ENCODE peak calls at places on chromosome 2, in seven cellular contexts. L is type B pancreatic cell, W is epithelial cell of proximal tubule, J is mesothelial cell of epicardium, F is WERI-Rb-1, B is MM.1S, V is fibroblast of lung. Y is an unnamed sample.

GRCh38 chr2:170923799-170924198 is 5.3 kb upstream of the GORASP2 start:
- DNase-seq in L (no peak), W (no peak), J (no peak), F (no peak), B (no peak), V (no peak), Y (no peak)

GRCh38 chr2:2057125-2057721 is 273.9 kb downstream of the MYT1L start:
- DNase-seq in L (no peak), W (no peak), J (no peak), F (peak), B (peak), V (peak), Y (no peak)

GRCh38 chr2:200356794-200357472 is 50.4 kb downstream of the SPATS2L start:
- DNase-seq in L (no peak), W (no peak), J (no peak), F (no peak), B (no peak), V (peak), Y (no peak)

GRCh38 chr2:8608411-8608954 is 73.4 kb upstream of the ID2 start:
- DNase-seq in L (no peak), W (no peak), J (no peak), F (no peak), B (no peak), V (peak), Y (no peak)

GRCh38 chr2:33230133-33230618 is 246.3 kb upstream of the RASGRP3 start:
- DNase-seq in L (no peak), W (no peak), J (no peak), F (no peak), B (no peak), V (no peak), Y (no peak)

GRCh38 chr2:43634604-43635306 is 2.3 kb upstream of the PLEKHH2 start:
- DNase-seq in L (no peak), W (peak), J (no peak), F (no peak), B (no peak), V (peak), Y (no peak)

GRCh38 chr2:179313057-179313456 is 48.4 kb upstream of the SESTD1 start:
- DNase-seq in L (no peak), W (no peak), J (no peak), F (no peak), B (no peak), V (no peak), Y (no peak)

GRCh38 chr2:112004246-112004645 is 50.8 kb upstream of the TMEM87B start:
- DNase-seq in L (no peak), W (no peak), J (no peak), F (no peak), B (no peak), V (peak), Y (peak)

GRCh38 chr2:71620851-71621251 is 167.5 kb downstream of the DYSF start:
- DNase-seq in L (peak), W (no peak), J (peak), F (no peak), B (no peak), V (no peak), Y (no peak)

GRCh38 chr2:203989536-203989935 is 53.0 kb downstream of the ICOS start:
- DNase-seq in L (no peak), W (no peak), J (no peak), F (no peak), B (no peak), V (no peak), Y (no peak)

GRCh38 chr2:234386971-234387370 is 109.9 kb downstream of the ARL4C start:
- DNase-seq in L (no peak), W (no peak), J (no peak), F (no peak), B (no peak), V (no peak), Y (no peak)

GRCh38 chr2:70789304-70790078 is 952 bp downstream of the FIGLA start:
- DNase-seq in L (peak), W (no peak), J (peak), F (peak), B (peak), V (peak), Y (peak)

GRCh38 chr2:219404291-219404910 is 13.8 kb upstream of the DES start:
- DNase-seq in L (no peak), W (no peak), J (no peak), F (peak), B (no peak), V (no peak), Y (no peak)

GRCh38 chr2:5766621-5767020 is 74.4 kb downstream of the SOX11 start:
- DNase-seq in L (no peak), W (no peak), J (no peak), F (no peak), B (no peak), V (peak), Y (no peak)

GRCh38 chr2:175957845-175958244 is 44.2 kb downstream of the LNPK start:
- DNase-seq in L (no peak), W (no peak), J (no peak), F (no peak), B (no peak), V (no peak), Y (no peak)

GRCh38 chr2:16756831-16757644 is 91.4 kb upstream of the CYRIA start:
- DNase-seq in L (peak), W (no peak), J (peak), F (peak), B (peak), V (peak), Y (peak)

GRCh38 chr2:159094173-159094737 is 125.8 kb downstream of the TANC1 start:
- DNase-seq in L (no peak), W (peak), J (no peak), F (no peak), B (no peak), V (peak), Y (no peak)

GRCh38 chr2:128577141-128577930 is 258.7 kb upstream of the HS6ST1 start:
- DNase-seq in L (no peak), W (no peak), J (no peak), F (no peak), B (no peak), V (no peak), Y (no peak)

GRCh38 chr2:147273106-147273505 is 571.7 kb upstream of the ACVR2A start:
- DNase-seq in L (no peak), W (peak), J (no peak), F (no peak), B (no peak), V (no peak), Y (no peak)

GRCh38 chr2:147273628-147274027 is 571.2 kb upstream of the ACVR2A start:
- DNase-seq in L (no peak), W (no peak), J (no peak), F (no peak), B (no peak), V (no peak), Y (no peak)

GRCh38 chr2:147275943-147276342 is 568.9 kb upstream of the ACVR2A start:
- DNase-seq in L (no peak), W (no peak), J (no peak), F (peak), B (no peak), V (no peak), Y (no peak)
- TF ChIP-seq CTCF in L (peak), W (peak), J (peak), F (peak), B (peak), V (no peak), Y (peak)

DNA sequence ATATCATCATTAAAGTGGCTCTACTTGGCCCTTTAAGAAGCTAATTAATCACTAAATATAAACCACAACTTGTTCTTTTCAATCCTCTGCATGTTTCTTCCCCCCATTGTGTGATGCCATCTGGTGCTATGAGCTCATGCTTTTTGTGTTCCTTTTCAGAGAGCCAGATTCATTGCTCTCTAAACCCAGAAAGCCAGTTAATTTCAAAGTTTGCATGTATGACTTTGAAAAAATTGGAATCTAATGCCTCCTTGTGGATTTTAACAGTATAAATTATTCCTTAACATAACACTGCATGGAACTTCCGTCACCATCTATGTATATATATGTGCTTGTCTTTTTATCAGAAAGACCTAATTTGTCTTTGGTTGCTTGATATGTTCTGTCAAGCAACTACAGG is 31.1 kb downstream of the TMEM178A start:
- DNase-seq in L (no peak), W (peak), J (no peak), F (no peak), B (no peak), V (peak), Y (no peak)
- TF ChIP-seq CTCF in L (peak), W (peak), J (peak), F (no peak), B (no peak), V (no peak), Y (no peak)

DNA sequence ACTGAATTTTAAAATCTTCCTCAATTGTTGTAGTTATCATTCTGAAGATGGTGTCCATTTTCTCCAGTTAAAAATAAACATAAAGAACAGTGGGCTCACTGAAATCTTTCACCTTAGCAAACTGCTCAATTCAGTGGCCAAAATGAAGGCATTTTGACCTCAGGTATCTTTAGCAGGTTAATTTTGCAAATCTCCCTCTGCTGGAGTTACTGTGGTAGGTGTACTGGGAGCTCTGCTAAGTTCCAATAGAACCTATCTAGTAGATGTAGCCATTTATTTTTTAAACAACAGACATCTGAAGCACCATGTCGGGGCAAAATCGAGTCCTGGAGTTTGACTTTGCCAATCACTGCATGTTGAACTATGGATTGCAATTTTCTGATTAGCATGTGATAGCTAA is 177.1 kb downstream of the IRS1 start:
- DNase-seq in L (no peak), W (no peak), J (no peak), F (no peak), B (no peak), V (no peak), Y (no peak)
- TF ChIP-seq CTCF in L (peak), W (peak), J (no peak), F (peak), B (no peak), V (no peak), Y (no peak)

GRCh38 chr2:37782721-37783438 is 111.4 kb upstream of the CDC42EP3 start:
- DNase-seq in L (no peak), W (no peak), J (no peak), F (no peak), B (no peak), V (peak), Y (no peak)

GRCh38 chr2:37783545-37783944 is 112.1 kb upstream of the CDC42EP3 start:
- DNase-seq in L (no peak), W (no peak), J (no peak), F (no peak), B (no peak), V (no peak), Y (no peak)

GRCh38 chr2:37784071-37784758 is 112.8 kb upstream of the CDC42EP3 start:
- DNase-seq in L (no peak), W (no peak), J (no peak), F (no peak), B (no peak), V (no peak), Y (no peak)

GRCh38 chr2:37781028-37781427 is 109.6 kb upstream of the CDC42EP3 start:
- DNase-seq in L (no peak), W (no peak), J (no peak), F (no peak), B (no peak), V (peak), Y (no peak)

GRCh38 chr2:37782155-37782673 is 110.8 kb upstream of the CDC42EP3 start:
- DNase-seq in L (no peak), W (no peak), J (no peak), F (no peak), B (no peak), V (no peak), Y (no peak)
- TF ChIP-seq CTCF in L (no peak), W (no peak), J (no peak), F (no peak), B (no peak), V (no peak), Y (no peak)

DNA sequence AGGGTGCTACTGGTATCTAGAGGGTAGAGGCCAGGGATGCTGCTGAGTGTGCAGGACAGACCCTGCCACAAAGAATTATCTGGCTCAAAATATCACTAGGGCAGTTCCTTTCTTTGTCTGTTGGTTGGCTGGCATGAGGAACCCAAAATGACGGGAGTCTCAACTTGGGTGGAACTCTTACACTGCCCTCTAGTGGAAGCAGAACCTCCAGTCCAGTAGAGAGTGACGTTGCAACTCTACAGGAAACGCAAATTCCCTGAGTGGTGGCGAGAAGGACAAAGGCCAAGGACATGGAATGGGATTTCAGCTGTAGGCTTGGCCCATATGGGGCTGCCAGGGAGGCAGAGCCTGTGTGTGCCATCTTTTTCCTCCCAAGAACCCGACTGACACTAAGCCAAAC is 47.1 kb downstream of the COPS8 start:
- DNase-seq in L (no peak), W (no peak), J (no peak), F (no peak), B (no peak), V (no peak), Y (peak)
- TF ChIP-seq CTCF in L (peak), W (peak), J (peak), F (peak), B (peak), V (peak), Y (peak)

GRCh38 chr2:133342283-133342895 is 225.9 kb downstream of the NCKAP5 start:
- DNase-seq in L (no peak), W (no peak), J (no peak), F (peak), B (no peak), V (no peak), Y (no peak)

GRCh38 chr2:133344864-133345263 is 223.4 kb downstream of the NCKAP5 start:
- DNase-seq in L (no peak), W (no peak), J (no peak), F (no peak), B (no peak), V (no peak), Y (no peak)

GRCh38 chr2:133342960-133343359 is 225.3 kb downstream of the NCKAP5 start:
- DNase-seq in L (no peak), W (no peak), J (no peak), F (no peak), B (no peak), V (no peak), Y (no peak)

GRCh38 chr2:133341575-133341974 is 226.7 kb downstream of the NCKAP5 start:
- DNase-seq in L (no peak), W (no peak), J (no peak), F (no peak), B (no peak), V (no peak), Y (no peak)

GRCh38 chr2:133346654-133347053 is 221.6 kb downstream of the NCKAP5 start:
- DNase-seq in L (no peak), W (peak), J (no peak), F (no peak), B (no peak), V (peak), Y (no peak)
- TF ChIP-seq CTCF in L (no peak), W (no peak), J (no peak), F (no peak), B (no peak), V (no peak), Y (no peak)

Y was measured in GM13976.